ENCODE peak calls at places on chromosome 6, in six cellular contexts. S is fibroblast of lung, E is activated B cell treated with CpG ODN at 0.5 μM for 24 hours, Q is right atrium auricular region, C is fibroblast of the aortic adventitia, G is adrenal gland. A is an unnamed sample.

GRCh38 chr6:135935951-135936601 is 84.6 kb downstream of the PDE7B start:
- DNase-seq in S (peak), E (no peak), Q (no peak), C (peak), G (no peak), A (no peak)

GRCh38 chr6:56491606-56492328 is 150.9 kb downstream of the DST start:
- DNase-seq in S (peak), E (no peak), Q (no peak), C (peak), G (peak), A (no peak)

GRCh38 chr6:4965506-4966389 is 38.1 kb downstream of the RPP40 start:
- DNase-seq in S (no peak), E (no peak), Q (no peak), C (no peak), G (no peak), A (no peak)

GRCh38 chr6:157755752-157756411 is 67.2 kb upstream of the SNX9 start:
- DNase-seq in S (no peak), E (no peak), Q (peak), C (no peak), G (no peak), A (no peak)

GRCh38 chr6:170456886-170457698 is 96.0 kb downstream of the PSMB1 start:
- DNase-seq in S (no peak), E (no peak), Q (no peak), C (peak), G (no peak), A (no peak)

GRCh38 chr6:33433001-33433559 is 13.2 kb downstream of the SYNGAP1 start:
- DNase-seq in S (no peak), E (no peak), Q (no peak), C (no peak), G (no peak), A (no peak)

GRCh38 chr6:43192911-43193310 is 10.9 kb downstream of the CUL9 start:
- DNase-seq in S (no peak), E (no peak), Q (no peak), C (no peak), G (no peak), A (no peak)

GRCh38 chr6:158069800-158070195 is 88.1 kb downstream of the SYNJ2 start:
- DNase-seq in S (peak), E (no peak), Q (no peak), C (peak), G (no peak), A (no peak)

GRCh38 chr6:43735642-43736199 is 34.3 kb upstream of the VEGFA start:
- DNase-seq in S (no peak), E (peak), Q (no peak), C (no peak), G (peak), A (no peak)

GRCh38 chr6:148757944-148758343 is 11.1 kb downstream of the UST start:
- DNase-seq in S (no peak), E (no peak), Q (no peak), C (no peak), G (no peak), A (no peak)

GRCh38 chr6:168711049-168711640 is 270.2 kb downstream of the SMOC2 start:
- DNase-seq in S (no peak), E (no peak), Q (no peak), C (peak), G (no peak), A (no peak)

GRCh38 chr6:163264662-163265035 is 149.9 kb upstream of the QKI start:
- DNase-seq in S (no peak), E (no peak), Q (no peak), C (no peak), G (no peak), A (no peak)

GRCh38 chr6:20173833-20174796 is 38.2 kb downstream of the MBOAT1 start:
- DNase-seq in S (no peak), E (no peak), Q (no peak), C (no peak), G (no peak), A (no peak)

GRCh38 chr6:166870602-166871208 is 85.6 kb downstream of the RNASET2 start:
- DNase-seq in S (no peak), E (no peak), Q (no peak), C (no peak), G (no peak), A (no peak)

GRCh38 chr6:81215092-81215432 is 537.4 kb downstream of the TENT5A start:
- DNase-seq in S (no peak), E (no peak), Q (no peak), C (no peak), G (no peak), A (no peak)

GRCh38 chr6:170088349-170088951 is 202.4 kb downstream of the DLL1 start:
- DNase-seq in S (no peak), E (peak), Q (peak), C (no peak), G (no peak), A (no peak)

GRCh38 chr6:110552901-110553641 is 76.7 kb upstream of the SLC22A16 start:
- DNase-seq in S (no peak), E (no peak), Q (no peak), C (no peak), G (no peak), A (no peak)

GRCh38 chr6:16089232-16089843 is 39.5 kb upstream of the MYLIP start:
- DNase-seq in S (no peak), E (no peak), Q (no peak), C (no peak), G (no peak), A (no peak)

GRCh38 chr6:141110486-141110885 is 1022.2 kb upstream of the GJE1 start:
- DNase-seq in S (peak), E (no peak), Q (no peak), C (peak), G (no peak), A (no peak)

GRCh38 chr6:78583079-78583478 is 284.3 kb upstream of the IRAK1BP1 start:
- DNase-seq in S (no peak), E (no peak), Q (no peak), C (no peak), G (no peak), A (no peak)

GRCh38 chr6:96878101-96878500 is 19.6 kb downstream of the NDUFAF4 start:
- DNase-seq in S (peak), E (no peak), Q (no peak), C (no peak), G (no peak), A (no peak)

GRCh38 chr6:116400376-116400775 is 29.6 kb downstream of the DSE start:
- DNase-seq in S (peak), E (no peak), Q (no peak), C (peak), G (no peak), A (no peak)

GRCh38 chr6:167934426-167934864 is 63.0 kb upstream of the KIF25 start:
- DNase-seq in S (no peak), E (no peak), Q (no peak), C (no peak), G (no peak), A (no peak)

GRCh38 chr6:114364295-114364694 is 21.5 kb upstream of the HS3ST5 start:
- DNase-seq in S (peak), E (no peak), Q (no peak), C (no peak), G (no peak), A (no peak)

GRCh38 chr6:9140181-9140580 is 704.8 kb upstream of the SLC35B3 start:
- DNase-seq in S (peak), E (no peak), Q (no peak), C (peak), G (peak), A (no peak)

GRCh38 chr6:170073846-170074245 is 217.0 kb downstream of the DLL1 start:
- DNase-seq in S (no peak), E (peak), Q (no peak), C (no peak), G (no peak), A (no peak)

GRCh38 chr6:26329763-26330511 is 35.1 kb upstream of the BTN3A2 start:
- DNase-seq in S (peak), E (no peak), Q (no peak), C (peak), G (no peak), A (peak)

GRCh38 chr6:112233864-112234263 is 20.5 kb downstream of the LAMA4 start:
- DNase-seq in S (peak), E (no peak), Q (no peak), C (peak), G (no peak), A (no peak)

GRCh38 chr6:13009031-13009430 is 292.5 kb downstream of the PHACTR1 start:
- DNase-seq in S (no peak), E (no peak), Q (no peak), C (no peak), G (no peak), A (no peak)

GRCh38 chr6:69706724-69707123 is 90.1 kb downstream of the LMBRD1 start:
- DNase-seq in S (no peak), E (no peak), Q (no peak), C (no peak), G (no peak), A (no peak)

GRCh38 chr6:69704916-69705315 is 91.9 kb downstream of the LMBRD1 start:
- DNase-seq in S (peak), E (no peak), Q (no peak), C (peak), G (no peak), A (no peak)

GRCh38 chr6:69705954-69706353 is 90.9 kb downstream of the LMBRD1 start:
- DNase-seq in S (no peak), E (no peak), Q (no peak), C (no peak), G (no peak), A (no peak)
- TF ChIP-seq CTCF in S (no peak), E (no peak), Q (no peak), C (no peak), G (no peak), A (peak)

GRCh38 chr6:107819217-107819616 is 4.9 kb downstream of the SCML4 start:
- DNase-seq in S (no peak), E (no peak), Q (no peak), C (no peak), G (no peak), A (no peak)

GRCh38 chr6:107821591-107821990 is 2.5 kb downstream of the SCML4 start:
- DNase-seq in S (no peak), E (no peak), Q (peak), C (no peak), G (no peak), A (no peak)

GRCh38 chr6:107820571-107821261 is 3.4 kb downstream of the SCML4 start:
- DNase-seq in S (peak), E (no peak), Q (no peak), C (peak), G (no peak), A (no peak)

GRCh38 chr6:107818272-107818671 is 5.8 kb downstream of the SCML4 start:
- DNase-seq in S (no peak), E (no peak), Q (peak), C (no peak), G (no peak), A (no peak)

GRCh38 chr6:107819976-107820551 is 4.0 kb downstream of the SCML4 start:
- DNase-seq in S (no peak), E (no peak), Q (peak), C (no peak), G (no peak), A (no peak)
- TF ChIP-seq CTCF in S (no peak), E (no peak), Q (no peak), C (no peak), G (no peak), A (no peak)

DNA sequence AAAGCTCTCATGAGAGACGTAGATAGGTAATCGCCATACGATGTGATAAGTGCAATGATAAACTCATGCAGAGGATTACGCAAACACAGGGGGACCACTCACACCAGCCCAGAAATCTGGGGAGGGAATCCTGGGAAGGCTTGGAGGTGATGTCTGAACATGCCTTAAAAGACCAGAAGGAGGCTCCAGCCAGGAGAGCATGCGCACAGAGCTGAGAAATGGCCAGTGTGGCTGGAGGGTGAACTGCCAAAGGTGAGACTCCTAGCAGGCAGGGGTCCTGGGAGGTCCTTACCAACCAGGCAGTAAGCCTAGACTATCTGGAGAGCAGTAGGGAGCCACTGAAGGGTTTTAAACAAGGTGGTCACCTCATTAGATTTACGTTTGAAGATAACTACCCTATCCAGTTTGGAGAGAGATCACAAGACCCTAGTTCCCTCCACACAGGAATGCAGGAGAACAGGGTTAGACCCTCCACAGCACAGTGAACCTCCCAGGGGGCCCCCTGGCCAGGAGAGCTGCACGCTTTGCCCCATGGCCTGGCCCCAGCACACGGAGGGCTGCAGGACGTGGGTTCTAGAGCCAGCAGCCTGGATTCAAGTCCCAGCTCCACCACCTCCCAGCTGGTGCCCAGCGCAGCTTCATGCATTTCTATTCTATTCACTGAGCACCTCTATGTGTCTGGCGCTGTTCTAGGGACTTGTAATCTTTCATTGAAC is 13.1 kb downstream of the MDFI start:
- DNase-seq in S (no peak), E (no peak), Q (no peak), C (no peak), G (no peak), A (no peak)
- TF ChIP-seq CTCF in S (no peak), E (no peak), Q (no peak), C (no peak), G (no peak), A (no peak)

GRCh38 chr6:131950767-131951575 is at the start of gene CCN2:
- DNase-seq in S (peak), E (peak), Q (peak), C (peak), G (peak), A (peak)
- TF ChIP-seq CTCF in S (no peak), E (no peak), Q (no peak), C (no peak), G (no peak), A (peak)

GRCh38 chr6:70676821-70677220 is 9.1 kb downstream of the SMAP1 start:
- DNase-seq in S (no peak), E (no peak), Q (no peak), C (no peak), G (no peak), A (no peak)
- TF ChIP-seq CTCF in S (no peak), E (no peak), Q (no peak), C (no peak), G (no peak), A (no peak)

GRCh38 chr6:84191802-84192201 is 35.6 kb downstream of the CEP162 start:
- DNase-seq in S (no peak), E (no peak), Q (no peak), C (no peak), G (no peak), A (no peak)

GRCh38 chr6:84193140-84193708 is 34.2 kb downstream of the CEP162 start:
- DNase-seq in S (peak), E (no peak), Q (no peak), C (peak), G (no peak), A (no peak)

GRCh38 chr6:84197708-84198107 is 29.7 kb downstream of the CEP162 start:
- DNase-seq in S (no peak), E (no peak), Q (no peak), C (no peak), G (no peak), A (no peak)
- TF ChIP-seq CTCF in S (no peak), E (no peak), Q (no peak), C (no peak), G (peak), A (no peak)

GRCh38 chr6:35552285-35552917 is 39.7 kb upstream of the TULP1 start:
- DNase-seq in S (no peak), E (no peak), Q (no peak), C (peak), G (no peak), A (peak)
- TF ChIP-seq CTCF in S (peak), E (no peak), Q (no peak), C (peak), G (peak), A (peak)

GRCh38 chr6:153947817-153948447 is 91.1 kb upstream of the OPRM1 start:
- DNase-seq in S (no peak), E (no peak), Q (no peak), C (no peak), G (no peak), A (peak)
- TF ChIP-seq CTCF in S (peak), E (no peak), Q (peak), C (peak), G (peak), A (peak)